ENCODE peak calls at places on chromosomes 16 and 17, in nine cellular contexts. One of them, this sample, is unnamed.

GRCh38 chr16:4474192-4474961 is at the start of gene NMRAL1:
- DNase-seq in endothelial cell: peak
- DNase-seq in left ventricle myocardium superior: peak
- DNase-seq in RWPE1: peak
- DNase-seq in ascending aorta: peak
- DNase-seq in iPS DF 6.9: peak
- DNase-seq in adipocyte: peak
- DNase-seq in heart right ventricle: peak
- DNase-seq in non-pigmented ciliary epithelial cell: no peak
- DNase-seq in this sample: peak

GRCh38 chr16:85403693-85404092 is 209.4 kb upstream of the GSE1 start:
- DNase-seq in endothelial cell: peak
- DNase-seq in left ventricle myocardium superior: no peak
- DNase-seq in RWPE1: no peak
- DNase-seq in ascending aorta: no peak
- DNase-seq in iPS DF 6.9: no peak
- DNase-seq in adipocyte: no peak
- DNase-seq in heart right ventricle: no peak
- DNase-seq in non-pigmented ciliary epithelial cell: no peak
- DNase-seq in this sample: peak

GRCh38 chr17:81528384-81528650 is 140 bp downstream of the FSCN2 start:
- DNase-seq in endothelial cell: no peak
- DNase-seq in left ventricle myocardium superior: peak
- DNase-seq in RWPE1: no peak
- DNase-seq in ascending aorta: no peak
- DNase-seq in iPS DF 6.9: no peak
- DNase-seq in adipocyte: no peak
- DNase-seq in heart right ventricle: no peak
- DNase-seq in non-pigmented ciliary epithelial cell: no peak
- DNase-seq in this sample: no peak

GRCh38 chr16:76639685-76640289 is 362.6 kb downstream of the CNTNAP4 start:
- DNase-seq in endothelial cell: no peak
- DNase-seq in left ventricle myocardium superior: no peak
- DNase-seq in RWPE1: peak
- DNase-seq in ascending aorta: no peak
- DNase-seq in iPS DF 6.9: peak
- DNase-seq in adipocyte: peak
- DNase-seq in heart right ventricle: no peak
- DNase-seq in non-pigmented ciliary epithelial cell: no peak
- DNase-seq in this sample: peak

GRCh38 chr16:68972720-68973119 is 129.4 kb downstream of the TANGO6 start:
- DNase-seq in endothelial cell: peak
- DNase-seq in left ventricle myocardium superior: no peak
- DNase-seq in RWPE1: no peak
- DNase-seq in ascending aorta: no peak
- DNase-seq in iPS DF 6.9: peak
- DNase-seq in adipocyte: no peak
- DNase-seq in heart right ventricle: peak
- DNase-seq in non-pigmented ciliary epithelial cell: peak
- DNase-seq in this sample: peak

GRCh38 chr17:307741-308507 is 44.7 kb downstream of the RPH3AL start:
- DNase-seq in endothelial cell: no peak
- DNase-seq in left ventricle myocardium superior: peak
- DNase-seq in RWPE1: no peak
- DNase-seq in ascending aorta: no peak
- DNase-seq in iPS DF 6.9: no peak
- DNase-seq in adipocyte: peak
- DNase-seq in heart right ventricle: peak
- DNase-seq in non-pigmented ciliary epithelial cell: no peak
- DNase-seq in this sample: no peak

GRCh38 chr17:32523827-32524552 is 37.2 kb downstream of the CDK5R1 start:
- DNase-seq in endothelial cell: no peak
- DNase-seq in left ventricle myocardium superior: no peak
- DNase-seq in RWPE1: no peak
- DNase-seq in ascending aorta: no peak
- DNase-seq in iPS DF 6.9: no peak
- DNase-seq in adipocyte: no peak
- DNase-seq in heart right ventricle: no peak
- DNase-seq in non-pigmented ciliary epithelial cell: no peak
- DNase-seq in this sample: no peak

GRCh38 chr16:81873843-81874752 is 95.0 kb downstream of the PLCG2 start:
- DNase-seq in endothelial cell: peak
- DNase-seq in left ventricle myocardium superior: peak
- DNase-seq in RWPE1: peak
- DNase-seq in ascending aorta: no peak
- DNase-seq in iPS DF 6.9: no peak
- DNase-seq in adipocyte: peak
- DNase-seq in heart right ventricle: peak
- DNase-seq in non-pigmented ciliary epithelial cell: peak
- DNase-seq in this sample: peak

GRCh38 chr17:48002208-48002919 is 31.5 kb downstream of the CDK5RAP3 start:
- DNase-seq in endothelial cell: no peak
- DNase-seq in left ventricle myocardium superior: no peak
- DNase-seq in RWPE1: peak
- DNase-seq in ascending aorta: no peak
- DNase-seq in iPS DF 6.9: no peak
- DNase-seq in adipocyte: peak
- DNase-seq in heart right ventricle: no peak
- DNase-seq in non-pigmented ciliary epithelial cell: no peak
- DNase-seq in this sample: peak

GRCh38 chr16:1784977-1785845 is 2.5 kb downstream of the NUBP2 start:
- DNase-seq in endothelial cell: peak
- DNase-seq in left ventricle myocardium superior: peak
- DNase-seq in RWPE1: no peak
- DNase-seq in ascending aorta: no peak
- DNase-seq in iPS DF 6.9: no peak
- DNase-seq in adipocyte: no peak
- DNase-seq in heart right ventricle: no peak
- DNase-seq in non-pigmented ciliary epithelial cell: no peak
- DNase-seq in this sample: no peak

GRCh38 chr16:69522732-69523404 is 42.9 kb upstream of the NFAT5 start:
- DNase-seq in endothelial cell: no peak
- DNase-seq in left ventricle myocardium superior: no peak
- DNase-seq in RWPE1: no peak
- DNase-seq in ascending aorta: no peak
- DNase-seq in iPS DF 6.9: peak
- DNase-seq in adipocyte: no peak
- DNase-seq in heart right ventricle: no peak
- DNase-seq in non-pigmented ciliary epithelial cell: no peak
- DNase-seq in this sample: peak

GRCh38 chr16:23679986-23680336 is 1.3 kb downstream of the PLK1 start:
- DNase-seq in endothelial cell: no peak
- DNase-seq in left ventricle myocardium superior: no peak
- DNase-seq in RWPE1: no peak
- DNase-seq in ascending aorta: no peak
- DNase-seq in iPS DF 6.9: no peak
- DNase-seq in adipocyte: no peak
- DNase-seq in heart right ventricle: no peak
- DNase-seq in non-pigmented ciliary epithelial cell: no peak
- DNase-seq in this sample: no peak

GRCh38 chr16:1027416-1027815 is 45.1 kb upstream of the SSTR5 start:
- DNase-seq in endothelial cell: no peak
- DNase-seq in left ventricle myocardium superior: no peak
- DNase-seq in RWPE1: no peak
- DNase-seq in ascending aorta: no peak
- DNase-seq in iPS DF 6.9: no peak
- DNase-seq in adipocyte: no peak
- DNase-seq in heart right ventricle: no peak
- DNase-seq in non-pigmented ciliary epithelial cell: no peak
- DNase-seq in this sample: no peak

GRCh38 chr17:63601439-63602371 is 1.0 kb downstream of the TACO1 start:
- DNase-seq in endothelial cell: no peak
- DNase-seq in left ventricle myocardium superior: no peak
- DNase-seq in RWPE1: no peak
- DNase-seq in ascending aorta: no peak
- DNase-seq in iPS DF 6.9: no peak
- DNase-seq in adipocyte: peak
- DNase-seq in heart right ventricle: no peak
- DNase-seq in non-pigmented ciliary epithelial cell: no peak
- DNase-seq in this sample: no peak

GRCh38 chr16:6684076-6684673 is 648.5 kb upstream of the RBFOX1 start:
- DNase-seq in endothelial cell: peak
- DNase-seq in left ventricle myocardium superior: no peak
- DNase-seq in RWPE1: peak
- DNase-seq in ascending aorta: no peak
- DNase-seq in iPS DF 6.9: peak
- DNase-seq in adipocyte: peak
- DNase-seq in heart right ventricle: no peak
- DNase-seq in non-pigmented ciliary epithelial cell: no peak
- DNase-seq in this sample: peak

GRCh38 chr16:89018605-89019158 is 41.7 kb upstream of the CBFA2T3 start:
- DNase-seq in endothelial cell: no peak
- DNase-seq in left ventricle myocardium superior: no peak
- DNase-seq in RWPE1: no peak
- DNase-seq in ascending aorta: no peak
- DNase-seq in iPS DF 6.9: no peak
- DNase-seq in adipocyte: no peak
- DNase-seq in heart right ventricle: no peak
- DNase-seq in non-pigmented ciliary epithelial cell: no peak
- DNase-seq in this sample: no peak

GRCh38 chr17:17035920-17036319 is 6.3 kb upstream of the MPRIP start:
- DNase-seq in endothelial cell: no peak
- DNase-seq in left ventricle myocardium superior: no peak
- DNase-seq in RWPE1: no peak
- DNase-seq in ascending aorta: no peak
- DNase-seq in iPS DF 6.9: no peak
- DNase-seq in adipocyte: no peak
- DNase-seq in heart right ventricle: no peak
- DNase-seq in non-pigmented ciliary epithelial cell: no peak
- DNase-seq in this sample: no peak